ENCODE peak calls at places on chromosomes 12 and 14, in four cellular contexts. C is H9, O is testis, I is astrocyte. Q is an unnamed sample. For H3K4me1, the result is how much of the 10 kb centered on the place peaks cover.

GRCh38 chr12:103503546-103504480 is 8.0 kb upstream of the C12orf42 start:
- DNase-seq in C (peak), O (peak), I (no peak), Q (no peak)

GRCh38 chr14:88005978-88006851 is 1.3 kb downstream of the GPR65 start:
- DNase-seq in C (no peak), O (peak), I (peak), Q (no peak)

GRCh38 chr14:67411820-67412421 is at the start of gene PLEK2:
- DNase-seq in C (no peak), O (peak), I (no peak), Q (peak)

GRCh38 chr14:61854898-61855297 is 92.7 kb downstream of the SNAPC1 start:
- DNase-seq in C (no peak), O (no peak), I (no peak), Q (no peak)

GRCh38 chr12:65634626-65635331 is 189.5 kb upstream of the HMGA2 start:
- DNase-seq in C (no peak), O (no peak), I (peak), Q (no peak)

GRCh38 chr12:54146506-54147145 is 42.2 kb downstream of the SMUG1 start:
- DNase-seq in C (no peak), O (no peak), I (no peak), Q (no peak)

GRCh38 chr12:65656904-65657351 is 167.4 kb upstream of the HMGA2 start:
- DNase-seq in C (no peak), O (no peak), I (peak), Q (no peak)

GRCh38 chr12:108589028-108589839 is 8.7 kb downstream of the TMEM119 start:
- DNase-seq in C (no peak), O (no peak), I (peak), Q (no peak)

GRCh38 chr12:269216-269615 is 6.6 kb upstream of the SLC6A13 start:
- DNase-seq in C (no peak), O (peak), I (no peak), Q (peak)

GRCh38 chr14:55607386-55607785 is 27.4 kb downstream of the KTN1 start:
- DNase-seq in C (no peak), O (no peak), I (peak), Q (no peak)

GRCh38 chr14:55611859-55612258 is 31.9 kb downstream of the KTN1 start:
- DNase-seq in C (no peak), O (no peak), I (no peak), Q (no peak)

GRCh38 chr14:55610717-55611370 is 30.8 kb downstream of the KTN1 start:
- DNase-seq in C (peak), O (no peak), I (no peak), Q (no peak)

GRCh38 chr14:55605793-55606192 is 25.8 kb downstream of the KTN1 start:
- DNase-seq in C (no peak), O (no peak), I (peak), Q (no peak)

DNA sequence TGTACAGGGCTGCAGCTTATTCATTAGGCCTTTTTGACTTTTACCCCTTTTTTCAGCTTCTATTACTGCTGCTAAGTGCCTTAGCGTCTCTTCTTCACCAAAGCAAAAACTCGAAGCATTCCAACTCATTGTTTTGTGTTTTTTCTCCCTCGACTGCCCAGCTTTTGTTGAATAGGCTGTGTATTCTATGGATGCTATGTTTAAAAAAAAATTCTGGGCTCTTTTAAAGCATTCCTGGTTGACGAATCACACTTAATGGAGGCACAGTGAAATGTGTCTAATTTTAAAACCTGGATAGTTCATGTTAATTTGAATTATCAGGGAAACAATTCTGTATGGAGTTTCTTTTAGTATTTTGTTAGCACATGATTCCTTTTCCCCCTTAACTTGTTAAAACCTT is 29.7 kb downstream of the KTN1 start:
- DNase-seq in C (no peak), O (no peak), I (peak), Q (no peak)
- H3K4me1 ChIP-seq in C (under half), O (under half), I (under half), Q (under half)

DNA sequence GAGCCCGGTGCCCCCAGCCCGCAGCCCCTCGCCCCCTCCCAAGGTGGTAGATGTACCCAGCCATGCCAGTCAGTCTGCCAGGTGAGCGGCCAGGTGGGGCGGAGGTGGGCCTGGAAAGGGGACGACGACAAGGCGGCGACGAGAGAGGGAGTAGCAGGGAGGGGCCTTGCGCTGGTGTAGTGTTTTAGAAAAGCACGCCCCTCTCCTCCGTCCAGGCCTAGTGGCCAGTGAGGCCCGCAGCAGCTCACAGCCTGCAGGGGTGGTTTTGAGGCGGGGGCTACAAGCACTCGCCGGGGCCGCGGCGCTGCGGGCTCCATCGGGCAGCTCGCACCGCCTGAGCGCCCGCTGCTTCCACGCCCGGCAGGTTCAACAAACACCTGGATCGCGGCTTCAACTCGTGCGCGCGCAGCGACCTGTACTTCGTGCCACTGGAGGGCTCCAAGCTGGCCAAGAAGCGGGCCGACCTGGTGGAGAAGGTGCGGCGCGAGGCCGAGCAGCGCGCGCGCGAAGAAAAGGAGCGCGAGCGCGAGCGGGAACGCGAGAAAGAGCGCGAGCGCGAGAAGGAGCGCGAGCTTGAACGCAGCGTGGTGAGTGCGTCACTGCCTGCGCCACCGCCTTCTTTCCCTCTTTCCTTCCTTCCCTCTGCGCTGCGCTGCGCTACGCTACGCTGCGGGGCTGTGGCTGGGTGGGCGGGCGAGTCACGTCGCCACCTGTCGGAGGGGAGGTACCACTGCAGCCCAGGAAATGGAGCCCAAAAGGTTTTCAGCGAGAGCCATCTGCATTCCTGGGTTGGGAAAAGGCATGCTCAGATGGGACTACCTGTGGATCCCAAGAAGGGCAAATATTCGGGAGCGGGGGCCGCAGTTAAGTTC is 5.9 kb upstream of the RNU7-1 start:
- DNase-seq in C (peak), O (peak), I (peak), Q (peak)
- TF ChIP-seq CTCF in C (peak), O (peak), I (peak), Q (peak)

GRCh38 chr14:103015426-103015825 is 41.9 kb downstream of the CDC42BPB start:
- DNase-seq in C (peak), O (no peak), I (no peak), Q (no peak)

GRCh38 chr14:103016071-103016470 is 41.3 kb downstream of the CDC42BPB start:
- DNase-seq in C (peak), O (no peak), I (no peak), Q (no peak)

GRCh38 chr14:103013028-103013427 is 44.3 kb downstream of the CDC42BPB start:
- DNase-seq in C (no peak), O (no peak), I (no peak), Q (no peak)

GRCh38 chr14:103016594-103016993 is 40.8 kb downstream of the CDC42BPB start:
- DNase-seq in C (peak), O (no peak), I (no peak), Q (no peak)

GRCh38 chr14:103014466-103015319 is 42.7 kb downstream of the CDC42BPB start:
- DNase-seq in C (peak), O (no peak), I (peak), Q (no peak)
- H3K4me1 ChIP-seq in C (under half), O (half or more), I (under half), Q (under half)

GRCh38 chr14:35821546-35822411 is 4.4 kb upstream of the BRMS1L start:
- DNase-seq in C (no peak), O (no peak), I (peak), Q (no peak)
- TF ChIP-seq CTCF in C (peak), O (peak), I (peak), Q (peak)

DNA sequence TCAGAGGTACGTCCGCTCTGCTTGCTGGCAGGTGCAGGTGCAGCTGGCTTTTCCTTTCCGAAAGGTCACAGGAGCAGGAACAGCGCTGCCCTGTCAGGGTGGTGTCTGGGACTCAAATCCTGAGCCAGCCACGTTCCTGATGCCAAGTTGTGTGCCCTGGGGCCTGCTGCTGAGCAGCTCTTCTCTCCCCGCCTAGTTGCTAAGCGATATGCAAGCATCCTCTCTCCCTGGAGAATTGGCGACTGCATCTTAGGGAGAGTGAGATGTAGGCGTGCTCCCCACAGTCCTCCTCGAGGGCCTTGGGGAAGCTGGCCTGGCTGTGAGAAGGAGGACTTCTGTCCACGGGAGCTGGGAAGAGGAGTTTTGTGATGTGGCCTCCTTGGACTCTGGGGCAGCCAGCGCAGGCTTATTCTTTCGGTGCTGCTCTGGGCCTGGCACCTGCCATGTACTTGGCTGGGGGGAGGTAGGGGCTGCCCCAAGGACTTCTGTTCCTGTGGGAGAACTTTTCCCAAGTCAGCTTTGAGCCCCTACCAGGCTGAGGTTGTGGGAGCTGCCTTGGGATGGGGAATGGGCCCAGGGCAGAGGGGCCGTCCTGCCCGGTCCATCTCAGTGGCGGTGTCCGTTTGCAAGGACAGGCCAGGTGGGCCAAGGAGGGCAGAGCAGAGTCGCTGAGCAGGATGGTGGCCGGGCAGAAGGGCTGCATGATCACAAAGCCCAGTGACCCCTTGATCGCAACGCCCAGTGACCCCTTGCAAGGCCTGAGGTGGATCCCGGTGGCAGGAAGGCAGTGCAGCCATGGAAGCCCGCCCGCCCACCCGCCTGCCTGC is 183.5 kb downstream of the ADGRD1 start:
- DNase-seq in C (peak), O (no peak), I (no peak), Q (no peak)
- H3K4me1 ChIP-seq in C (under half), O (under half), I (under half), Q (under half)

DNA sequence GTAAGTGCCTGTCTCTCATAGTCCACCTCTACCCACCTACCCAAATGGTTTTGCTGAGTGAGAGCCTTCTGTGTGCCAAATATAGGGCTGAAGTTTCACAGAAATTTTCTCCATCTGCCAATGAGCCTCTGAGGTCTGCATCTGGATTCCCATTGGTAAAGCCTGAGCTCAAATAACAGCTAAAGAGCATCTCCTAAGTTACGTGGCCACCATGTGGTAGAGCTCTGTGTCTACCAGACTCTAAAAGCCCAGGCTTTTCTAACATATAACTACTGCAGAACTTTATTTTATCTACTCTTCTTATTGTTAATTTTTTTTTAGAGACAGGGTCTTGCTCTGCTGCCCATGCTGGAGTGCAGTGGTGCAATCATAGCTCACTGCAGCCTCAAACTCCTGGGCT is 16.0 kb downstream of the AMDHD1 start:
- DNase-seq in C (no peak), O (no peak), I (no peak), Q (no peak)
- TF ChIP-seq CTCF in C (peak), O (no peak), I (peak), Q (no peak)

DNA sequence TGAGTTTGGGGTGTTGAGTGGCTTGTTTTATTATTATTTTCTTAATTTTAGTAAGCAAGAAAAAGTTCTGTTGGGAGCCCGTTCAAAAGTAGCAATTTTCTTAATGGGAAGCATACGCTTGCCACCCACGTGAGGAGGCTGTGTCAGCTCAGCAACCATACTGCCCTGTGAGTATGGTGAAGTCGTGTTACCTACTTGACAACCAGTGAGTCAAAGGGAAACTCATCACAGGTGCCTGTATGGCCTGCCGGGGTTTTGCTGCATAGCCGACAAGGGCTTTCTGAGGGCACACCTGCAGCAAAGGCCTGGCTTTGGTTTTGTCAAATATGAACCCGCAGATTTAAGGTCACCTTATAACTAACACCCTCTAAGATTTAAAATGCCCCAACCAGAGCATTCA is 31.1 kb downstream of the PITPNM2 start:
- DNase-seq in C (no peak), O (no peak), I (no peak), Q (no peak)
- H3K4me1 ChIP-seq in C (under half), O (under half), I (under half), Q (under half)

GRCh38 chr14:74457511-74457910 is 31.5 kb upstream of the SYNDIG1L start:
- DNase-seq in C (no peak), O (no peak), I (no peak), Q (no peak)

GRCh38 chr14:74462993-74463392 is 30.1 kb downstream of the NPC2 start:
- DNase-seq in C (no peak), O (no peak), I (no peak), Q (no peak)

GRCh38 chr14:74459289-74459946 is 33.4 kb upstream of the SYNDIG1L start:
- DNase-seq in C (peak), O (peak), I (peak), Q (no peak)

GRCh38 chr14:74456684-74457083 is 30.7 kb upstream of the SYNDIG1L start:
- DNase-seq in C (no peak), O (no peak), I (no peak), Q (no peak)

DNA sequence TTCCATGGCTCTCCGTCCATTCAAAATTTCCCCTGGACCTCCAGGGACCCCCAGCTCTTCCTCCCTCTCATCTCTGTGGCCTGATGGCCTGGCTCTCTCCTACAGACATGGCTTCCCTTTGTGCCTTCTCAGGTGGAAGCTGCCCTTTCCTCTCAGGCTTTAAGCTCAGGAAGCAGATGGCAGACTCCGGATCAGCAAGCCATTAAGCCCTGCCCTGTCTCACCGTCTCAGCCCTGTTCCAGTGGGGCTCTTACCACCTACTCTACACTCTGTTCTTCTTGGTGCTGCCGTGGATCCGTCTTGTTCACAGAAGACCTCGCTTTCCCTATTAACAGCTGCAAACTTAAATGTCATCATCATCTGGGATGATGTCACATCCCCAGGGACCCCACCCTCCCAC is 33.1 kb downstream of the NPC2 start:
- DNase-seq in C (no peak), O (no peak), I (no peak), Q (no peak)
- TF ChIP-seq CTCF in C (no peak), O (no peak), I (no peak), Q (no peak)